ENCODE peak calls at places on chromosomes 12 and 14, in six cellular contexts. U, W, N, Q, E and F are unnamed samples.

GRCh38 chr12:24848941-24849477 is 99.9 kb downstream of the BCAT1 start:
- DNase-seq in U (no peak), W (no peak), N (no peak), Q (no peak), E (no peak), F (no peak)

GRCh38 chr14:54976316-54976715 is 50.6 kb downstream of the WDHD1 start:
- DNase-seq in U (no peak), W (no peak), N (no peak), Q (no peak), E (peak), F (no peak)

GRCh38 chr12:25553083-25553482 is at the start of gene LMNTD1:
- DNase-seq in U (no peak), W (no peak), N (no peak), Q (no peak), E (peak), F (no peak)

GRCh38 chr12:13277278-13277677 is 80.8 kb downstream of the EMP1 start:
- DNase-seq in U (no peak), W (peak), N (no peak), Q (no peak), E (no peak), F (no peak)

GRCh38 chr12:108855284-108856169 is 1.9 kb downstream of the SSH1 start:
- DNase-seq in U (no peak), W (no peak), N (no peak), Q (no peak), E (no peak), F (no peak)

GRCh38 chr12:32918890-32919791 is 22.6 kb upstream of the PKP2 start:
- DNase-seq in U (peak), W (peak), N (no peak), Q (peak), E (peak), F (no peak)

GRCh38 chr12:65248656-65249633 is 29.5 kb upstream of the MSRB3 start:
- DNase-seq in U (no peak), W (no peak), N (no peak), Q (no peak), E (no peak), F (no peak)

GRCh38 chr12:50786498-50787231 is 22.8 kb downstream of the ATF1 start:
- DNase-seq in U (no peak), W (no peak), N (no peak), Q (no peak), E (peak), F (no peak)

GRCh38 chr14:70987042-70987441 is 79.8 kb downstream of the PCNX1 start:
- DNase-seq in U (no peak), W (no peak), N (no peak), Q (no peak), E (no peak), F (no peak)

GRCh38 chr14:72350215-72350614 is 418.0 kb downstream of the RGS6 start:
- DNase-seq in U (no peak), W (no peak), N (no peak), Q (no peak), E (no peak), F (no peak)

GRCh38 chr12:111154180-111154579 is 214.7 kb downstream of the PHETA1 start:
- DNase-seq in U (no peak), W (no peak), N (no peak), Q (no peak), E (no peak), F (no peak)

GRCh38 chr12:46555379-46555778 is 182.8 kb upstream of the SLC38A2 start:
- DNase-seq in U (no peak), W (no peak), N (no peak), Q (no peak), E (peak), F (no peak)

GRCh38 chr12:72330291-72330690 is 58.1 kb downstream of the TRHDE start:
- DNase-seq in U (no peak), W (no peak), N (no peak), Q (no peak), E (peak), F (no peak)

GRCh38 chr14:55316528-55316927 is 45.3 kb downstream of the FBXO34 start:
- DNase-seq in U (peak), W (no peak), N (no peak), Q (no peak), E (no peak), F (no peak)

GRCh38 chr14:52913271-52913670 is 37.6 kb downstream of the FERMT2 start:
- DNase-seq in U (no peak), W (no peak), N (no peak), Q (no peak), E (no peak), F (no peak)

GRCh38 chr12:10113085-10113484 is 14.3 kb upstream of the CLEC1A start:
- DNase-seq in U (no peak), W (no peak), N (no peak), Q (no peak), E (no peak), F (no peak)

GRCh38 chr14:106286697-106287290 is 760.4 kb downstream of the TMEM121 start:
- DNase-seq in U (no peak), W (no peak), N (no peak), Q (peak), E (peak), F (no peak)

GRCh38 chr14:103679351-103679750 is 35.9 kb downstream of the XRCC3 start:
- DNase-seq in U (no peak), W (no peak), N (no peak), Q (peak), E (no peak), F (peak)

GRCh38 chr12:20030847-20031246 is 337.5 kb upstream of the PDE3A start:
- DNase-seq in U (no peak), W (no peak), N (no peak), Q (no peak), E (no peak), F (no peak)

GRCh38 chr14:81192594-81192993 is 28.2 kb downstream of the GTF2A1 start:
- DNase-seq in U (no peak), W (no peak), N (no peak), Q (no peak), E (no peak), F (peak)

GRCh38 chr14:60313093-60313492 is 64.1 kb downstream of the PPM1A start:
- DNase-seq in U (no peak), W (no peak), N (no peak), Q (no peak), E (no peak), F (no peak)

GRCh38 chr12:75568801-75569200 is 57.4 kb upstream of the KRR1 start:
- DNase-seq in U (no peak), W (no peak), N (no peak), Q (no peak), E (no peak), F (no peak)

GRCh38 chr14:94857985-94858384 is 88.1 kb upstream of the GSC start:
- DNase-seq in U (no peak), W (no peak), N (no peak), Q (no peak), E (no peak), F (no peak)

GRCh38 chr12:911191-911826 is 38.2 kb downstream of the RAD52 start:
- DNase-seq in U (no peak), W (no peak), N (no peak), Q (no peak), E (no peak), F (no peak)